ENCODE peak calls at places on chromosomes 1 and 21, in seven cellular contexts. X is heart left ventricle, G is choroid plexus epithelial cell, V is lower lobe of right lung, P is brain microvascular endothelial cell, Q is suprapubic skin, S is hepatocyte. L is an unnamed sample.

GRCh38 chr1:150612014-150612345 is 17.4 kb downstream of the ENSA start:
- DNase-seq in P (no peak), G (no peak), S (no peak), V (no peak), Q (no peak), X (no peak), L (no peak)

GRCh38 chr1:47883963-47884362 is 113.2 kb downstream of the TRABD2B start:
- DNase-seq in Q (no peak), S (no peak), P (no peak), X (no peak), G (no peak), V (no peak), L (no peak)

GRCh38 chr1:208604295-208604694 is 360.1 kb upstream of the PLXNA2 start:
- DNase-seq in X (no peak), G (peak), P (peak), V (no peak), S (no peak), Q (no peak), L (no peak)

GRCh38 chr1:177937931-177938330 is 31.9 kb downstream of the SEC16B start:
- DNase-seq in P (peak), S (no peak), Q (no peak), G (peak), V (no peak), X (no peak), L (peak)

GRCh38 chr21:32757804-32758203 is 13.8 kb downstream of the PAXBP1 start:
- DNase-seq in G (no peak), X (no peak), V (no peak), S (no peak), P (no peak), Q (no peak), L (no peak)

GRCh38 chr1:227959325-227959860 is 11.7 kb upstream of the WNT9A start:
- DNase-seq in Q (peak), P (no peak), G (no peak), V (no peak), X (no peak), S (no peak), L (no peak)

GRCh38 chr1:83113686-83114085 is 885.2 kb downstream of the TTLL7 start:
- DNase-seq in X (no peak), V (no peak), Q (no peak), P (peak), S (no peak), G (no peak), L (no peak)

GRCh38 chr1:234533975-234534876 is 55.2 kb upstream of the TARBP1 start:
- DNase-seq in Q (peak), G (peak), S (peak), P (peak), V (peak), X (peak), L (peak)

GRCh38 chr1:81345110-81345509 is 455.6 kb upstream of the ADGRL2 start:
- DNase-seq in S (no peak), P (no peak), G (no peak), Q (no peak), X (peak), V (no peak), L (no peak)

GRCh38 chr1:30135729-30136128 is 587.7 kb downstream of the MATN1 start:
- DNase-seq in V (no peak), S (no peak), G (no peak), X (no peak), P (no peak), Q (no peak), L (no peak)

GRCh38 chr21:17438642-17439041 is 74.2 kb upstream of the CXADR start:
- DNase-seq in P (no peak), X (no peak), G (no peak), V (no peak), S (no peak), Q (no peak), L (no peak)

DNA sequence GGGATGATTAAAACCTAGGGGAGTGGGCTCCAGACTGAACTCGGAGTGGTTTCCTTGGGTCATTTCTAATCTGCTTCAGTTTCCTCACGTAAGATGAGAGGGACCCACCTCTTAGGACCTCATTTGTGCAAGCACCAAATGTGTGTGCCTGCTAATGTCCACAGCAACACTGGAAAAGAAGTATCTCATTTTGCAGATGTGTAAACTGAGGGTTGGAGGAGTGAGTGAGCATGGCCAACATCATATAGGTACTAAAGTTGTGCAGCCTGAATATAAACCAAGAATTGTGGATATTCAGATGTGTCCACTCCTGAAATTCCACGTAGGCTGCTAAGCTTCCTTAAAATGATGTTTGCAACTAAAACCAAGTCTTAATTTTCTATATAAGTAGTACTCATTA is 51.7 kb downstream of the GADD45A start:
- DNase-seq in S (no peak), V (no peak), X (no peak), G (no peak), Q (no peak), P (no peak), L (no peak)
- H3K4me3 ChIP-seq in S (no peak), V (no peak), X (no peak), G (no peak), Q (no peak), P (no peak), L (no peak)

GRCh38 chr1:161098161-161099068 is at the start of gene KLHDC9:
- DNase-seq in G (peak), X (peak), V (peak), Q (no peak), P (peak), S (peak), L (peak)
- TF ChIP-seq CTCF in G (peak), X (no peak), V (no peak), Q (no peak), P (peak), S (no peak), L (peak)

GRCh38 chr1:187092104-187092503 is 263.4 kb downstream of the PLA2G4A start:
- DNase-seq in P (no peak), Q (no peak), V (no peak), S (no peak), X (no peak), G (no peak), L (no peak)
- H3K4me3 ChIP-seq in P (no peak), Q (no peak), V (no peak), S (no peak), X (no peak), G (no peak), L (no peak)

GRCh38 chr1:198904356-198904755 is 265.5 kb downstream of the PTPRC start:
- DNase-seq in Q (no peak), V (no peak), P (no peak), S (no peak), G (peak), X (no peak), L (no peak)

GRCh38 chr1:198906739-198907422 is 268.0 kb downstream of the PTPRC start:
- DNase-seq in G (no peak), V (no peak), X (no peak), S (no peak), P (no peak), Q (no peak), L (no peak)

GRCh38 chr1:198909973-198910372 is 271.1 kb downstream of the PTPRC start:
- DNase-seq in V (no peak), X (no peak), S (no peak), Q (no peak), P (peak), G (peak), L (peak)

GRCh38 chr1:198908995-198909394 is 270.2 kb downstream of the PTPRC start:
- DNase-seq in P (no peak), S (no peak), Q (no peak), G (no peak), X (no peak), V (no peak), L (no peak)

GRCh38 chr1:198907423-198907746 is 268.5 kb downstream of the PTPRC start:
- DNase-seq in P (no peak), X (no peak), G (no peak), S (no peak), Q (no peak), V (no peak), L (no peak)
- TF ChIP-seq CTCF in P (no peak), X (no peak), G (no peak), S (no peak), Q (no peak), V (peak), L (no peak)

GRCh38 chr21:16069713-16070112 is 339.9 kb downstream of the USP25 start:
- DNase-seq in P (no peak), S (no peak), G (no peak), X (no peak), V (no peak), Q (no peak), L (no peak)

GRCh38 chr21:16072176-16072575 is 342.4 kb downstream of the USP25 start:
- DNase-seq in G (no peak), V (no peak), S (no peak), X (no peak), P (no peak), Q (no peak), L (no peak)

GRCh38 chr21:16071761-16072160 is 342.0 kb downstream of the USP25 start:
- DNase-seq in G (no peak), V (no peak), Q (no peak), P (no peak), X (no peak), S (no peak), L (no peak)

GRCh38 chr21:16071082-16071481 is 341.3 kb downstream of the USP25 start:
- DNase-seq in G (peak), S (no peak), V (no peak), Q (peak), X (no peak), P (no peak), L (peak)

DNA sequence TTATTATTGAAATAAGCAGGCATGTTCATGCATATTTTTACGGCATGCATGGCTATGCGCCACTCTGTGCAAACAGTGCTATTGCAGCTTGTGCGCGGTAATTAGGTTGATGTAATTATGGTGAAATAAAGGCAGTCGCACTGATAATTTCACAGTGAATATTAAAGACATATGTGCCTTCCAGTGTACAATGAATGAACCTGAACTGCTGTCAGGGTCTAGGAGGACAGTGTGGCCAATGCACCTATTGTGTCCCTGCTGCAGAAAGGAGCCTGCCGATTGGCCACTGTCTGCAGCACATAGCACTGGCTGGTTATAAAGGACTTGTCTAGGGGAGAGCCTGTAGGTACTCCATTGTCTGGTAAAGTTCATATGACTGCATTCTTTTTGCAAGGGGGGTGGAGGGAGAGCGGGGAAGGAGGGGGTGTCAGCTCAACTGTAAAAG is 340.4 kb downstream of the USP25 start:
- DNase-seq in G (no peak), X (no peak), P (no peak), Q (no peak), V (no peak), S (no peak), L (peak)
- H3K4me3 ChIP-seq in G (peak), X (no peak), P (no peak), Q (peak), V (no peak), S (no peak), L (peak)

GRCh38 chr1:19113362-19114092 is 96.5 kb downstream of the UBR4 start:
- DNase-seq in Q (no peak), P (peak), S (peak), X (no peak), G (peak), V (no peak), L (peak)
- TF ChIP-seq CTCF in Q (no peak), P (peak), S (peak), X (peak), G (peak), V (peak), L (peak)

GRCh38 chr1:1677718-1678580 is 14.6 kb downstream of the SLC35E2B start:
- DNase-seq in Q (peak), V (peak), G (no peak), P (no peak), S (peak), X (peak), L (no peak)
- H3K4me3 ChIP-seq in Q (no peak), V (no peak), G (no peak), P (no peak), S (no peak), X (no peak), L (no peak)

L was measured in fibroblast of the aortic adventitia.